ENCODE peak calls at places on chromosome 13, in four cellular contexts. One of them, this sample, is unnamed.

GRCh38 chr13:97266734-97267417 is 44.7 kb downstream of the MBNL2 start:
- DNase-seq in heart left ventricle: no peak
- DNase-seq in uterus: no peak
- DNase-seq in RWPE1: no peak
- DNase-seq in this sample: no peak

GRCh38 chr13:79807554-79807953 is 326.6 kb downstream of the NDFIP2 start:
- DNase-seq in heart left ventricle: no peak
- DNase-seq in RWPE1: no peak
- DNase-seq in uterus: no peak
- DNase-seq in this sample: no peak

GRCh38 chr13:42553098-42554046 is 20.6 kb upstream of the TNFSF11 start:
- DNase-seq in uterus: no peak
- DNase-seq in RWPE1: peak
- DNase-seq in heart left ventricle: no peak
- DNase-seq in this sample: peak

GRCh38 chr13:42880241-42880640 is 98.9 kb downstream of the FAM216B start:
- DNase-seq in heart left ventricle: no peak
- DNase-seq in RWPE1: no peak
- DNase-seq in uterus: peak
- DNase-seq in this sample: no peak

GRCh38 chr13:113092776-113093579 is 12.6 kb upstream of the F7 start:
- DNase-seq in heart left ventricle: no peak
- DNase-seq in uterus: no peak
- DNase-seq in RWPE1: no peak
- DNase-seq in this sample: no peak

GRCh38 chr13:40398060-40398459 is 268.4 kb downstream of the FOXO1 start:
- DNase-seq in heart left ventricle: no peak
- DNase-seq in RWPE1: no peak
- DNase-seq in uterus: no peak
- DNase-seq in this sample: peak

GRCh38 chr13:74077847-74078246 is 56.4 kb downstream of the KLF12 start:
- DNase-seq in RWPE1: no peak
- DNase-seq in uterus: no peak
- DNase-seq in heart left ventricle: no peak
- DNase-seq in this sample: peak

GRCh38 chr13:44257806-44258205 is 115.8 kb upstream of the SERP2 start:
- DNase-seq in RWPE1: no peak
- DNase-seq in uterus: no peak
- DNase-seq in heart left ventricle: no peak
- DNase-seq in this sample: no peak

GRCh38 chr13:38687246-38688229 is 661 bp downstream of the FREM2 start:
- DNase-seq in heart left ventricle: no peak
- DNase-seq in uterus: no peak
- DNase-seq in RWPE1: peak
- DNase-seq in this sample: no peak

GRCh38 chr13:37640499-37640898 is 41.9 kb upstream of the POSTN start:
- DNase-seq in uterus: no peak
- DNase-seq in RWPE1: peak
- DNase-seq in heart left ventricle: no peak
- DNase-seq in this sample: peak

GRCh38 chr13:33172400-33172799 is 113.2 kb downstream of the STARD13 start:
- DNase-seq in RWPE1: no peak
- DNase-seq in heart left ventricle: no peak
- DNase-seq in uterus: no peak
- DNase-seq in this sample: peak

GRCh38 chr13:28843594-28843993 is 23.5 kb downstream of the MTUS2 start:
- DNase-seq in heart left ventricle: no peak
- DNase-seq in uterus: no peak
- DNase-seq in RWPE1: no peak
- DNase-seq in this sample: no peak

GRCh38 chr13:43095771-43096719 is 72.7 kb downstream of the DNAJC15 start:
- DNase-seq in RWPE1: no peak
- DNase-seq in heart left ventricle: no peak
- DNase-seq in uterus: no peak
- DNase-seq in this sample: no peak

GRCh38 chr13:24983094-24983493 is 112.8 kb upstream of the PABPC3 start:
- DNase-seq in uterus: no peak
- DNase-seq in heart left ventricle: no peak
- DNase-seq in RWPE1: no peak
- DNase-seq in this sample: no peak

GRCh38 chr13:110308377-110309158 is 1.5 kb downstream of the COL4A2 start:
- DNase-seq in uterus: peak
- DNase-seq in heart left ventricle: peak
- DNase-seq in RWPE1: no peak
- DNase-seq in this sample: peak

GRCh38 chr13:46845146-46845545 is 48.2 kb upstream of the ESD start:
- DNase-seq in RWPE1: no peak
- DNase-seq in uterus: no peak
- DNase-seq in heart left ventricle: no peak
- DNase-seq in this sample: no peak

GRCh38 chr13:110681868-110682550 is 23.9 kb downstream of the CARS2 start:
- DNase-seq in RWPE1: no peak
- DNase-seq in uterus: no peak
- DNase-seq in heart left ventricle: no peak
- DNase-seq in this sample: no peak

GRCh38 chr13:110030394-110030928 is 244.1 kb upstream of the IRS2 start:
- DNase-seq in heart left ventricle: no peak
- DNase-seq in RWPE1: no peak
- DNase-seq in uterus: no peak
- DNase-seq in this sample: no peak

GRCh38 chr13:113627136-113627535 is 30.9 kb downstream of the ATP4B start:
- DNase-seq in uterus: no peak
- DNase-seq in heart left ventricle: no peak
- DNase-seq in RWPE1: no peak
- DNase-seq in this sample: no peak

GRCh38 chr13:109693213-109693612 is 93.2 kb downstream of the IRS2 start:
- DNase-seq in RWPE1: no peak
- DNase-seq in uterus: no peak
- DNase-seq in heart left ventricle: no peak
- DNase-seq in this sample: no peak

GRCh38 chr13:74062933-74063332 is 71.3 kb downstream of the KLF12 start:
- DNase-seq in uterus: peak
- DNase-seq in heart left ventricle: peak
- DNase-seq in RWPE1: no peak
- DNase-seq in this sample: no peak

GRCh38 chr13:42318570-42318969 is 46.6 kb downstream of the AKAP11 start:
- DNase-seq in RWPE1: no peak
- DNase-seq in uterus: no peak
- DNase-seq in heart left ventricle: no peak
- DNase-seq in this sample: no peak

GRCh38 chr13:34156841-34157365 is 339.0 kb downstream of the RFC3 start:
- DNase-seq in heart left ventricle: peak
- DNase-seq in RWPE1: peak
- DNase-seq in uterus: peak
- DNase-seq in this sample: peak

GRCh38 chr13:60155978-60156377 is 7.8 kb downstream of the DIAPH3 start:
- DNase-seq in uterus: no peak
- DNase-seq in RWPE1: no peak
- DNase-seq in heart left ventricle: no peak
- DNase-seq in this sample: no peak

GRCh38 chr13:109784590-109785140 is 1.7 kb downstream of the IRS2 start:
- DNase-seq in RWPE1: no peak
- DNase-seq in heart left ventricle: peak
- DNase-seq in uterus: peak
- DNase-seq in this sample: peak

GRCh38 chr13:92259523-92259922 is 861.1 kb downstream of the GPC5 start:
- DNase-seq in heart left ventricle: no peak
- DNase-seq in uterus: no peak
- DNase-seq in RWPE1: no peak
- DNase-seq in this sample: peak

GRCh38 chr13:97018029-97018819 is 23.9 kb upstream of the OXGR1 start:
- DNase-seq in uterus: no peak
- DNase-seq in heart left ventricle: peak
- DNase-seq in RWPE1: peak
- DNase-seq in this sample: peak

GRCh38 chr13:106573279-106573831 is 5.4 kb upstream of the ARGLU1 start:
- DNase-seq in uterus: peak
- DNase-seq in RWPE1: no peak
- DNase-seq in heart left ventricle: no peak
- DNase-seq in this sample: peak

GRCh38 chr13:32142956-32143375 is 111.4 kb downstream of the FRY start:
- DNase-seq in RWPE1: no peak
- DNase-seq in uterus: no peak
- DNase-seq in heart left ventricle: no peak
- DNase-seq in this sample: peak

DNA sequence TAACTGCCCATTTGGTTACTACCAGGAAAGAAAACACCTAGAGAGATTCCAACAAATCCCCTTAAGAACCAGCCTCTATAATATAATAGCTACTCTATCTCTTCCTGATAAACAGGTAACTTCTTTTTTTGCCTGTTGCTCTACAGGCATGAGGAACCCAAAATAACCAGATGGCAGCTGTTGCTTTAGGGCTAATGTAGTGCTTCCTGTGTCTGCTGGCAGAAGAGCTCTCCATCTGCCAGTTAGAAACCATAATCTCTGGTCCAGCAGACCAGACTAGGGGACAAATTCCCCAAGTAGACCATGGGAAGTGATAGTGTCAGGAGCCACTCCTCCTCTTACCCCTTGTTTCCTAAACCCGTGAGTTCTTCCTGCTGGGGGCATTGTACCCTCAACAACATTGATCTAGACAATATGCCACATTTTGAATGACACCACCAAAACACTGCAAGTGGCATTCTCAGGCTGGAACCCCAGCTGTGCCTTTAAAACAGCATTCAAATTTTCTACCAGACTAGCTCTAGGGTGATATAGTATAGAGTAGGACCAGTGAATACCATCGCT is 135.9 kb downstream of the DLEU7 start:
- DNase-seq in RWPE1: no peak
- DNase-seq in heart left ventricle: no peak
- DNase-seq in uterus: no peak
- DNase-seq in this sample: no peak
- TF ChIP-seq CTCF in RWPE1: no peak
- TF ChIP-seq CTCF in heart left ventricle: no peak
- TF ChIP-seq CTCF in uterus: no peak
- TF ChIP-seq CTCF in this sample: no peak

GRCh38 chr13:26380930-26381329 is 127.0 kb downstream of the CDK8 start:
- DNase-seq in heart left ventricle: no peak
- DNase-seq in uterus: no peak
- DNase-seq in RWPE1: no peak
- DNase-seq in this sample: no peak

GRCh38 chr13:26378116-26378515 is 124.2 kb downstream of the CDK8 start:
- DNase-seq in heart left ventricle: no peak
- DNase-seq in uterus: no peak
- DNase-seq in RWPE1: no peak
- DNase-seq in this sample: no peak

GRCh38 chr13:26379831-26380230 is 125.9 kb downstream of the CDK8 start:
- DNase-seq in uterus: no peak
- DNase-seq in RWPE1: no peak
- DNase-seq in heart left ventricle: no peak
- DNase-seq in this sample: no peak

GRCh38 chr13:26376430-26376829 is 122.5 kb downstream of the CDK8 start:
- DNase-seq in RWPE1: no peak
- DNase-seq in heart left ventricle: no peak
- DNase-seq in uterus: no peak
- DNase-seq in this sample: no peak

DNA sequence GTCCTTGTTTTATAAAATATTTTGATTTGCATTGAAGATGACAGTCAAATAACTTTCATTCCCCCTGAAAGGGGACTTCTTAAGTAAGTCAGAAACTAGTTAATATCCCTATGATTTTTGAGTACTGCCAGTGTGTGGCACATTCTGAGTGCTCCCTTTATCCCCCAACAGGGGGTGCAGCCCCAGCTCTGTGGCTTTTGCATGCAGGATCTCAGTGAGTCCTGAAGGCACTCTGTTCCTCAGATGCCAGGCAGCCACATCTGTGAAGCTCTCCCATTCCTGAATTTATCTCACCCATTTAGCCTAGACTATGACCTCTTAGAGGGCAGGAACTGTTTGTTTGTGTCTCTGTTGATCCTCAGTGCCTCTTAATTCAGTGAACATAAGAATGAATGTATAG is 123.1 kb downstream of the CDK8 start:
- DNase-seq in uterus: no peak
- DNase-seq in heart left ventricle: no peak
- DNase-seq in RWPE1: peak
- DNase-seq in this sample: peak
- TF ChIP-seq CTCF in uterus: no peak
- TF ChIP-seq CTCF in heart left ventricle: peak
- TF ChIP-seq CTCF in RWPE1: no peak
- TF ChIP-seq CTCF in this sample: peak

GRCh38 chr13:57136093-57136492 is 4.6 kb upstream of the PRR20A start:
- DNase-seq in uterus: no peak
- DNase-seq in heart left ventricle: no peak
- DNase-seq in RWPE1: no peak
- DNase-seq in this sample: no peak

GRCh38 chr13:57138988-57139387 is 1.7 kb upstream of the PRR20A start:
- DNase-seq in RWPE1: no peak
- DNase-seq in uterus: no peak
- DNase-seq in heart left ventricle: no peak
- DNase-seq in this sample: no peak

GRCh38 chr13:57137631-57138030 is 3.1 kb upstream of the PRR20A start:
- DNase-seq in heart left ventricle: no peak
- DNase-seq in uterus: no peak
- DNase-seq in RWPE1: no peak
- DNase-seq in this sample: no peak
- TF ChIP-seq CTCF in heart left ventricle: no peak
- TF ChIP-seq CTCF in uterus: no peak
- TF ChIP-seq CTCF in RWPE1: no peak
- TF ChIP-seq CTCF in this sample: no peak

GRCh38 chr13:72651196-72651595 is 76.2 kb downstream of the MZT1 start:
- DNase-seq in heart left ventricle: no peak
- DNase-seq in uterus: no peak
- DNase-seq in RWPE1: no peak
- DNase-seq in this sample: peak
- TF ChIP-seq CTCF in heart left ventricle: no peak
- TF ChIP-seq CTCF in uterus: no peak
- TF ChIP-seq CTCF in RWPE1: no peak
- TF ChIP-seq CTCF in this sample: no peak

GRCh38 chr13:66205807-66206206 is 1024.3 kb downstream of the PCDH9 start:
- DNase-seq in heart left ventricle: no peak
- DNase-seq in RWPE1: no peak
- DNase-seq in uterus: no peak
- DNase-seq in this sample: no peak

GRCh38 chr13:66195238-66195637 is 1034.9 kb downstream of the PCDH9 start:
- DNase-seq in uterus: no peak
- DNase-seq in RWPE1: no peak
- DNase-seq in heart left ventricle: no peak
- DNase-seq in this sample: no peak

GRCh38 chr13:66200555-66200954 is 1029.6 kb downstream of the PCDH9 start:
- DNase-seq in uterus: no peak
- DNase-seq in heart left ventricle: no peak
- DNase-seq in RWPE1: no peak
- DNase-seq in this sample: no peak
- TF ChIP-seq CTCF in uterus: no peak
- TF ChIP-seq CTCF in heart left ventricle: no peak
- TF ChIP-seq CTCF in RWPE1: no peak
- TF ChIP-seq CTCF in this sample: no peak

GRCh38 chr13:23621316-23621645 is 51.1 kb downstream of the TNFRSF19 start:
- DNase-seq in heart left ventricle: no peak
- DNase-seq in RWPE1: peak
- DNase-seq in uterus: no peak
- DNase-seq in this sample: peak
- TF ChIP-seq CTCF in heart left ventricle: no peak
- TF ChIP-seq CTCF in RWPE1: no peak
- TF ChIP-seq CTCF in uterus: no peak
- TF ChIP-seq CTCF in this sample: no peak

This sample was measured in MCF 10A.